ENCODE peak calls at places on chromosomes 11 and 22, in seven cellular contexts. I, D, J, W, T, N and M are unnamed samples. For H3K4me1, the result is how much of the 10 kb centered on the place peaks cover.

GRCh38 chr11:74532496-74533246 is 39.1 kb upstream of the LIPT2 start:
- DNase-seq in I (peak), D (no peak), J (no peak), W (no peak), T (no peak), N (no peak), M (no peak)

GRCh38 chr11:93858376-93858775 is 8.0 kb upstream of the VSTM5 start:
- DNase-seq in I (no peak), D (no peak), J (no peak), W (no peak), T (no peak), N (peak), M (no peak)

GRCh38 chr22:29733362-29734322 is 13.8 kb downstream of the CABP7 start:
- DNase-seq in I (no peak), D (no peak), J (no peak), W (no peak), T (no peak), N (no peak), M (no peak)

GRCh38 chr22:26673485-26673884 is 16.1 kb downstream of the MIAT start:
- DNase-seq in I (peak), D (no peak), J (no peak), W (peak), T (no peak), N (no peak), M (no peak)

GRCh38 chr11:134607963-134608750 is 196.1 kb upstream of the B3GAT1 start:
- DNase-seq in I (no peak), D (no peak), J (no peak), W (no peak), T (no peak), N (no peak), M (no peak)

GRCh38 chr11:76667856-76668255 is 2.7 kb downstream of the LRRC32 start:
- DNase-seq in I (no peak), D (no peak), J (peak), W (no peak), T (no peak), N (no peak), M (no peak)

GRCh38 chr11:7555067-7555699 is 41.4 kb downstream of the PPFIBP2 start:
- DNase-seq in I (peak), D (no peak), J (no peak), W (no peak), T (no peak), N (no peak), M (no peak)

GRCh38 chr11:17813391-17814059 is 78.9 kb downstream of the KCNC1 start:
- DNase-seq in I (peak), D (no peak), J (no peak), W (peak), T (no peak), N (no peak), M (no peak)

GRCh38 chr11:5992604-5993251 is 5.9 kb upstream of the OR52L1 start:
- DNase-seq in I (peak), D (peak), J (no peak), W (peak), T (no peak), N (no peak), M (no peak)

GRCh38 chr11:61154528-61154927 is 6.7 kb downstream of the VPS37C start:
- DNase-seq in I (no peak), D (no peak), J (no peak), W (no peak), T (no peak), N (no peak), M (no peak)

GRCh38 chr11:134412508-134413333 is 679 bp upstream of the B3GAT1 start:
- DNase-seq in I (no peak), D (peak), J (peak), W (no peak), T (no peak), N (no peak), M (peak)

GRCh38 chr11:114058026-114058706 is 1.3 kb upstream of the ZBTB16 start:
- DNase-seq in I (no peak), D (peak), J (peak), W (no peak), T (no peak), N (peak), M (peak)

GRCh38 chr11:93564895-93565294 is 21.7 kb upstream of the SMCO4 start:
- DNase-seq in I (no peak), D (no peak), J (no peak), W (no peak), T (no peak), N (no peak), M (no peak)

GRCh38 chr11:131217313-131218297 is 152.8 kb upstream of the NTM start:
- DNase-seq in I (peak), D (no peak), J (no peak), W (no peak), T (no peak), N (no peak), M (no peak)

GRCh38 chr11:65433657-65434056 is 11.1 kb downstream of the NEAT1 start:
- DNase-seq in I (no peak), D (no peak), J (peak), W (no peak), T (no peak), N (no peak), M (no peak)

GRCh38 chr22:38352436-38352835 is 35.2 kb upstream of the CSNK1E start:
- DNase-seq in I (no peak), D (no peak), J (no peak), W (no peak), T (no peak), N (no peak), M (no peak)

GRCh38 chr22:36385491-36386350 is 2.0 kb downstream of the MYH9 start:
- DNase-seq in I (peak), D (peak), J (peak), W (peak), T (peak), N (peak), M (peak)

GRCh38 chr11:57761301-57762234 is at the start of gene CTNND1:
- DNase-seq in I (peak), D (peak), J (peak), W (peak), T (no peak), N (peak), M (peak)

GRCh38 chr22:47048123-47049077 is 285.9 kb downstream of the TBC1D22A start:
- DNase-seq in I (no peak), D (no peak), J (no peak), W (no peak), T (no peak), N (no peak), M (peak)

GRCh38 chr11:93653566-93653965 is 7.9 kb upstream of the CEP295 start:
- DNase-seq in I (no peak), D (no peak), J (no peak), W (no peak), T (no peak), N (no peak), M (no peak)

GRCh38 chr11:45083544-45084087 is 62.8 kb upstream of the PRDM11 start:
- DNase-seq in I (peak), D (peak), J (no peak), W (no peak), T (no peak), N (no peak), M (no peak)

GRCh38 chr22:36252754-36253522 is at the start of gene APOL1:
- DNase-seq in I (no peak), D (no peak), J (peak), W (no peak), T (peak), N (peak), M (peak)

GRCh38 chr11:103327721-103328120 is 218.5 kb downstream of the DYNC2H1 start:
- DNase-seq in I (no peak), D (no peak), J (no peak), W (peak), T (no peak), N (no peak), M (no peak)

GRCh38 chr11:1936781-1937615 is 10.1 kb upstream of the MRPL23 start:
- DNase-seq in I (no peak), D (no peak), J (peak), W (no peak), T (no peak), N (no peak), M (peak)

GRCh38 chr11:103805688-103806009 is 230.8 kb upstream of the DDI1 start:
- DNase-seq in I (no peak), D (no peak), J (no peak), W (no peak), T (no peak), N (no peak), M (no peak)

GRCh38 chr22:46564084-46564714 is 26.8 kb upstream of the CELSR1 start:
- DNase-seq in I (no peak), D (peak), J (no peak), W (no peak), T (no peak), N (no peak), M (peak)

GRCh38 chr22:38107692-38108515 is 2.6 kb downstream of the BAIAP2L2 start:
- DNase-seq in I (no peak), D (no peak), J (no peak), W (no peak), T (no peak), N (no peak), M (peak)

GRCh38 chr11:72413914-72414628 is 20.3 kb downstream of the CLPB start:
- DNase-seq in I (peak), D (peak), J (peak), W (peak), T (peak), N (peak), M (peak)

GRCh38 chr11:63887600-63887999 is 29.4 kb downstream of the RCOR2 start:
- DNase-seq in I (no peak), D (no peak), J (no peak), W (no peak), T (no peak), N (no peak), M (no peak)

GRCh38 chr11:16613401-16614381 is 124.8 kb upstream of the C11orf58 start:
- DNase-seq in I (peak), D (peak), J (peak), W (peak), T (peak), N (peak), M (peak)

GRCh38 chr22:46414704-46415103 is 79.2 kb downstream of the TRMU start:
- DNase-seq in I (no peak), D (no peak), J (no peak), W (no peak), T (no peak), N (no peak), M (no peak)

GRCh38 chr11:121931748-121932352 is 184.2 kb downstream of the BLID start:
- DNase-seq in I (peak), D (no peak), J (no peak), W (no peak), T (no peak), N (no peak), M (no peak)

GRCh38 chr22:33573479-33573878 is 346.8 kb downstream of the LARGE1 start:
- DNase-seq in I (no peak), D (no peak), J (no peak), W (no peak), T (no peak), N (no peak), M (no peak)

GRCh38 chr11:86291466-86292262 is 10.4 kb upstream of the HIKESHI start:
- DNase-seq in I (peak), D (peak), J (peak), W (peak), T (peak), N (peak), M (peak)
- H3K27ac ChIP-seq in I (no peak), D (no peak), J (no peak), W (no peak), T (no peak), N (no peak), M (no peak)

GRCh38 chr11:127003260-127003981 is 2.9 kb upstream of the KIRREL3 start:
- DNase-seq in I (no peak), D (peak), J (no peak), W (peak), T (no peak), N (no peak), M (no peak)

GRCh38 chr11:126999366-126999765 is 1.2 kb downstream of the KIRREL3 start:
- DNase-seq in I (no peak), D (no peak), J (no peak), W (no peak), T (no peak), N (no peak), M (no peak)

GRCh38 chr11:127000291-127000968 is at the start of gene KIRREL3:
- DNase-seq in I (no peak), D (peak), J (no peak), W (peak), T (no peak), N (no peak), M (peak)

GRCh38 chr11:127000991-127001390 is 421 bp upstream of the KIRREL3 start:
- DNase-seq in I (no peak), D (peak), J (no peak), W (peak), T (no peak), N (no peak), M (no peak)

GRCh38 chr11:127002669-127003259 is 2.2 kb upstream of the KIRREL3 start:
- DNase-seq in I (no peak), D (peak), J (no peak), W (no peak), T (no peak), N (no peak), M (no peak)
- H3K4me3 ChIP-seq in I (no peak), D (peak), J (no peak), W (peak), T (no peak), N (no peak), M (no peak)

GRCh38 chr11:34266090-34266912 is 91.5 kb downstream of the ABTB2 start:
- DNase-seq in I (peak), D (no peak), J (peak), W (peak), T (no peak), N (no peak), M (no peak)
- H3K4me1 ChIP-seq in I (under half), D (under half), J (under half), W (under half), T (under half), N (under half), M (under half)

DNA sequence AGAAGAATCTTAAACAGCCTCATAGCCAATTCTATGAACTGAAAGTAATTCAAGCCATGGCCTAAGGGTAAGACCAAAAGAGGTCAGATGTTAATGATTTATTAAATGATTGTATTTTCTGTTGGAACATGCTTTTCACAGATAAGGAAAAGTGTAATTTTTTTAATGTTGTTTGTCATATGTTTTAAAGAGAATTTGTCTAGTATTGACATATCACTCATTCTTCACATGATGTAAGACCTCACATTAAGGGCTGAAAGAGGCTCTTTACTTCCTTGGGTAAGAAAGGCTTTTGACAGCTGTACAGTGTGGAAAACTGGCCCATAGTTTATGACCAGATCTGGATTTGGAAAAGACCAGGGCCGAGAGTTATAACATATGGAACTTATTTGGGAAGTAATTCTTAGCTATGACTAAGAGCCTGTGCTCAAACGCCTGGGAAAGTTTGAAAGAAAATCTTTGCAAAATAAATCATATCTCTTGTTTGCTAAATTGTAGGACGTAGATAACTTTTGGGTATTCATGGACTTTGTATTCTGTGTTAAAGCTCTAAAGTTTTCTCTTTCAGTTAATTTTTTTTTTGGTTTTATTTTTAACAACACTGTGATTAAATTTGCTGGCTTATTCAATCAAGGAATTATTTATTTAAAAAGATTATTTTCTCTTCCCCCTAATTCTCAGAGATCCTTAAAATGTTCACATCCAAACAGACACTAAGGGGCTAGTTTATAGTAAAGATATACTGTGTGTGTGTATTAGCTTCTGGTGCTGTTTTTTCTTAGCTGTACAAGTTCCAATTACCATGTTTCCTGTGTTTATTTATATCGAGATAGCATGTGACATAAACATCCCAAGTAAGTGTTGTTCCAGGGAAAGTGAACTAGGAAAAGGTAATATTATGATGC is 162.2 kb downstream of the ARHGAP42 start:
- DNase-seq in I (no peak), D (no peak), J (no peak), W (peak), T (no peak), N (no peak), M (no peak)
- H3K27ac ChIP-seq in I (no peak), D (no peak), J (no peak), W (peak), T (no peak), N (no peak), M (no peak)

DNA sequence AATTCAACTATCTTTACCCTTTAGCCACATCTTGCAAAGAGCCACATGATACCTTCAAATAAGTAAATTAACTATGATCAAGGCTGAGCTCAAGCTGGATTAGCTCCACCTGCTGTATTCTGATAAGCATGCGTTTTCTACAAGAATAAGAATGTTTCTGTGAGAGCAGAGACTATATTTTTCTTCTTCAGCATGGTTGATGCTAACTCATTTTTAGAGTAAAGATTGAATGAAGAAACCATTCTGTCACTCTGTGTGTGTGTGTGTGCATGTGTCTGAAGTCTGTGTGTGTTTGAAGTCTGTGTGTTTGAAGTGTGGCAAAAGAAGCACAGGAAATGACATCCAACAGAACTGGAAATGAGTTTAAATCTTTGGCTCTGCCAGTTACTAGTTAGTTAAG is 12.0 kb upstream of the LAYN start:
- DNase-seq in I (peak), D (no peak), J (no peak), W (peak), T (peak), N (no peak), M (no peak)
- H3K4me3 ChIP-seq in I (no peak), D (no peak), J (no peak), W (no peak), T (no peak), N (no peak), M (no peak)

DNA sequence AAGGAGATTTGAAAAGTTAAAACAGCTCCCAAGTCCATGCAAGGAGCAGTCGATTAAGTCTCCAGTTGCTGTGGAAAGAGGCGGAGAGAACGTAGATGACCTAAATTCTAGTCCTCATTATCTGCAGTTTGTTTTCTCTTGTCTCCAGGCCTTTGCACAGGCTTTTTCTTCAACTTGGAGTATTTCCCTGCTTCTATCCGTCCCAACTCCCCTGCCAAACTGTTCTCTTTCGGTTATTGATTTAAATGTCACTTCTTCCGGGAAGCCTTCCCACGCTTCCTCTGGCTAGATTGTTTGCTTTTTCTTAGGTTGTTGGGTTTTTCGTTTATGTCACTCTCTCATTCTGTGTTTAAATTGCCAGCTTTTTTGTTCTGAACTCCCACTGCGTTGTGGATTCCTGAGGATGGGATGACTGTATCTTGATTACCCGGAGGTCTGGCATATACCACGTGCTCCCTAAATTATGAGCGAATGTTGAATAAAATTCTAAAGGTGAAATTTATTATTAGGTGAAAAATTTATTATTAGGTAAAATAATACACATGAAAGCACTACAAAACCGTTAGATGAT is 463 bp downstream of the TMEM126B start:
- DNase-seq in I (no peak), D (peak), J (no peak), W (peak), T (no peak), N (no peak), M (no peak)
- H3K4me1 ChIP-seq in I (under half), D (under half), J (under half), W (under half), T (under half), N (under half), M (under half)